ENCODE peak calls at places on chromosome 2, in ten cellular contexts. One of them, this sample, is unnamed.

GRCh38 chr2:142734770-142735169 is 142.7 kb upstream of the KYNU start:
- DNase-seq in heart right ventricle: no peak
- DNase-seq in IMR-90: no peak
- DNase-seq in GM12864: no peak
- DNase-seq in cardiac fibroblast: no peak
- DNase-seq in left ventricle myocardium inferior: no peak
- DNase-seq in neural progenitor cell: no peak
- DNase-seq in bronchial epithelial cell: peak
- DNase-seq in choroid plexus epithelial cell: no peak
- DNase-seq in BJ: no peak
- DNase-seq in this sample: no peak

GRCh38 chr2:112121682-112122254 is 16.4 kb upstream of the FBLN7 start:
- DNase-seq in choroid plexus epithelial cell: peak
- DNase-seq in neural progenitor cell: peak
- DNase-seq in GM12864: no peak
- DNase-seq in cardiac fibroblast: peak
- DNase-seq in heart right ventricle: no peak
- DNase-seq in BJ: no peak
- DNase-seq in left ventricle myocardium inferior: no peak
- DNase-seq in bronchial epithelial cell: peak
- DNase-seq in IMR-90: peak
- DNase-seq in this sample: peak

GRCh38 chr2:2787301-2787907 is 456.3 kb upstream of the MYT1L start:
- DNase-seq in left ventricle myocardium inferior: no peak
- DNase-seq in BJ: no peak
- DNase-seq in GM12864: no peak
- DNase-seq in cardiac fibroblast: no peak
- DNase-seq in choroid plexus epithelial cell: no peak
- DNase-seq in heart right ventricle: peak
- DNase-seq in neural progenitor cell: peak
- DNase-seq in IMR-90: no peak
- DNase-seq in bronchial epithelial cell: no peak
- DNase-seq in this sample: no peak

GRCh38 chr2:33477473-33478468 is 1.3 kb downstream of the RASGRP3 start:
- DNase-seq in left ventricle myocardium inferior: peak
- DNase-seq in BJ: no peak
- DNase-seq in GM12864: no peak
- DNase-seq in neural progenitor cell: peak
- DNase-seq in heart right ventricle: no peak
- DNase-seq in bronchial epithelial cell: no peak
- DNase-seq in cardiac fibroblast: no peak
- DNase-seq in choroid plexus epithelial cell: no peak
- DNase-seq in IMR-90: no peak
- DNase-seq in this sample: no peak

GRCh38 chr2:60555794-60556161 is 2.3 kb upstream of the BCL11A start:
- DNase-seq in choroid plexus epithelial cell: no peak
- DNase-seq in cardiac fibroblast: no peak
- DNase-seq in IMR-90: no peak
- DNase-seq in left ventricle myocardium inferior: no peak
- DNase-seq in GM12864: no peak
- DNase-seq in BJ: no peak
- DNase-seq in bronchial epithelial cell: no peak
- DNase-seq in heart right ventricle: no peak
- DNase-seq in neural progenitor cell: peak
- DNase-seq in this sample: no peak

GRCh38 chr2:239035361-239035814 is 187.5 kb downstream of the TWIST2 start:
- DNase-seq in neural progenitor cell: peak
- DNase-seq in left ventricle myocardium inferior: peak
- DNase-seq in bronchial epithelial cell: no peak
- DNase-seq in heart right ventricle: peak
- DNase-seq in GM12864: no peak
- DNase-seq in choroid plexus epithelial cell: peak
- DNase-seq in IMR-90: no peak
- DNase-seq in BJ: no peak
- DNase-seq in cardiac fibroblast: peak
- DNase-seq in this sample: peak

GRCh38 chr2:18787726-18788125 is 198.4 kb upstream of the NT5C1B start:
- DNase-seq in cardiac fibroblast: no peak
- DNase-seq in choroid plexus epithelial cell: no peak
- DNase-seq in heart right ventricle: no peak
- DNase-seq in left ventricle myocardium inferior: no peak
- DNase-seq in GM12864: no peak
- DNase-seq in bronchial epithelial cell: no peak
- DNase-seq in IMR-90: no peak
- DNase-seq in neural progenitor cell: no peak
- DNase-seq in BJ: no peak
- DNase-seq in this sample: no peak

GRCh38 chr2:200962821-200963128 is 685 bp downstream of the ORC2 start:
- DNase-seq in left ventricle myocardium inferior: no peak
- DNase-seq in GM12864: no peak
- DNase-seq in choroid plexus epithelial cell: no peak
- DNase-seq in neural progenitor cell: no peak
- DNase-seq in BJ: no peak
- DNase-seq in heart right ventricle: no peak
- DNase-seq in bronchial epithelial cell: no peak
- DNase-seq in IMR-90: no peak
- DNase-seq in cardiac fibroblast: peak
- DNase-seq in this sample: no peak

GRCh38 chr2:113257511-113258264 is 21.0 kb downstream of the PAX8 start:
- DNase-seq in IMR-90: peak
- DNase-seq in neural progenitor cell: no peak
- DNase-seq in cardiac fibroblast: no peak
- DNase-seq in bronchial epithelial cell: no peak
- DNase-seq in choroid plexus epithelial cell: no peak
- DNase-seq in left ventricle myocardium inferior: no peak
- DNase-seq in heart right ventricle: no peak
- DNase-seq in GM12864: no peak
- DNase-seq in BJ: no peak
- DNase-seq in this sample: no peak

GRCh38 chr2:113264713-113265403 is 13.9 kb downstream of the PAX8 start:
- DNase-seq in left ventricle myocardium inferior: no peak
- DNase-seq in IMR-90: no peak
- DNase-seq in BJ: no peak
- DNase-seq in choroid plexus epithelial cell: no peak
- DNase-seq in bronchial epithelial cell: no peak
- DNase-seq in GM12864: no peak
- DNase-seq in neural progenitor cell: no peak
- DNase-seq in heart right ventricle: no peak
- DNase-seq in cardiac fibroblast: no peak
- DNase-seq in this sample: no peak

GRCh38 chr2:113263546-113263945 is 15.2 kb downstream of the PAX8 start:
- DNase-seq in cardiac fibroblast: no peak
- DNase-seq in BJ: no peak
- DNase-seq in left ventricle myocardium inferior: no peak
- DNase-seq in neural progenitor cell: no peak
- DNase-seq in choroid plexus epithelial cell: no peak
- DNase-seq in bronchial epithelial cell: no peak
- DNase-seq in IMR-90: no peak
- DNase-seq in GM12864: no peak
- DNase-seq in heart right ventricle: no peak
- DNase-seq in this sample: no peak

GRCh38 chr2:113258748-113259147 is 20.0 kb downstream of the PAX8 start:
- DNase-seq in left ventricle myocardium inferior: no peak
- DNase-seq in bronchial epithelial cell: no peak
- DNase-seq in IMR-90: no peak
- DNase-seq in choroid plexus epithelial cell: no peak
- DNase-seq in GM12864: no peak
- DNase-seq in heart right ventricle: no peak
- DNase-seq in neural progenitor cell: peak
- DNase-seq in BJ: no peak
- DNase-seq in cardiac fibroblast: no peak
- DNase-seq in this sample: no peak

GRCh38 chr2:113260930-113261329 is 17.8 kb downstream of the PAX8 start:
- DNase-seq in neural progenitor cell: peak
- DNase-seq in BJ: no peak
- DNase-seq in left ventricle myocardium inferior: no peak
- DNase-seq in bronchial epithelial cell: no peak
- DNase-seq in choroid plexus epithelial cell: no peak
- DNase-seq in GM12864: no peak
- DNase-seq in heart right ventricle: no peak
- DNase-seq in IMR-90: no peak
- DNase-seq in cardiac fibroblast: no peak
- DNase-seq in this sample: no peak
- TF ChIP-seq CTCF in neural progenitor cell: no peak
- TF ChIP-seq CTCF in BJ: no peak
- TF ChIP-seq CTCF in left ventricle myocardium inferior: no peak
- TF ChIP-seq CTCF in bronchial epithelial cell: no peak
- TF ChIP-seq CTCF in choroid plexus epithelial cell: no peak
- TF ChIP-seq CTCF in GM12864: no peak
- TF ChIP-seq CTCF in heart right ventricle: no peak
- TF ChIP-seq CTCF in IMR-90: no peak
- TF ChIP-seq CTCF in cardiac fibroblast: no peak
- TF ChIP-seq CTCF in this sample: no peak

GRCh38 chr2:202034249-202035088 is 814 bp downstream of the FZD7 start:
- DNase-seq in heart right ventricle: peak
- DNase-seq in neural progenitor cell: peak
- DNase-seq in left ventricle myocardium inferior: peak
- DNase-seq in cardiac fibroblast: peak
- DNase-seq in IMR-90: no peak
- DNase-seq in bronchial epithelial cell: peak
- DNase-seq in choroid plexus epithelial cell: peak
- DNase-seq in GM12864: no peak
- DNase-seq in BJ: no peak
- DNase-seq in this sample: peak

GRCh38 chr2:202035089-202035940 is 1.7 kb downstream of the FZD7 start:
- DNase-seq in IMR-90: peak
- DNase-seq in neural progenitor cell: peak
- DNase-seq in left ventricle myocardium inferior: peak
- DNase-seq in cardiac fibroblast: peak
- DNase-seq in bronchial epithelial cell: no peak
- DNase-seq in choroid plexus epithelial cell: peak
- DNase-seq in GM12864: no peak
- DNase-seq in BJ: no peak
- DNase-seq in heart right ventricle: peak
- DNase-seq in this sample: peak

GRCh38 chr2:202037086-202037485 is 3.4 kb downstream of the FZD7 start:
- DNase-seq in left ventricle myocardium inferior: no peak
- DNase-seq in IMR-90: peak
- DNase-seq in neural progenitor cell: peak
- DNase-seq in cardiac fibroblast: no peak
- DNase-seq in heart right ventricle: no peak
- DNase-seq in GM12864: no peak
- DNase-seq in bronchial epithelial cell: no peak
- DNase-seq in choroid plexus epithelial cell: no peak
- DNase-seq in BJ: no peak
- DNase-seq in this sample: peak

GRCh38 chr2:202036601-202037037 is 3.0 kb downstream of the FZD7 start:
- DNase-seq in bronchial epithelial cell: no peak
- DNase-seq in heart right ventricle: peak
- DNase-seq in left ventricle myocardium inferior: no peak
- DNase-seq in BJ: no peak
- DNase-seq in choroid plexus epithelial cell: peak
- DNase-seq in cardiac fibroblast: no peak
- DNase-seq in IMR-90: peak
- DNase-seq in GM12864: no peak
- DNase-seq in neural progenitor cell: peak
- DNase-seq in this sample: peak

DNA sequence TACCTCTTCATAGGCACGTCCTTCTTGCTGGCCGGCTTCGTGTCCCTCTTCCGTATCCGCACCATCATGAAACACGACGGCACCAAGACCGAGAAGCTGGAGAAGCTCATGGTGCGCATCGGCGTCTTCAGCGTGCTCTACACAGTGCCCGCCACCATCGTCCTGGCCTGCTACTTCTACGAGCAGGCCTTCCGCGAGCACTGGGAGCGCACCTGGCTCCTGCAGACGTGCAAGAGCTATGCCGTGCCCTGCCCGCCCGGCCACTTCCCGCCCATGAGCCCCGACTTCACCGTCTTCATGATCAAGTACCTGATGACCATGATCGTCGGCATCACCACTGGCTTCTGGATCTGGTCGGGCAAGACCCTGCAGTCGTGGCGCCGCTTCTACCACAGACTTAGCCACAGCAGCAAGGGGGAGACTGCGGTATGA is 2.3 kb downstream of the FZD7 start:
- DNase-seq in cardiac fibroblast: no peak
- DNase-seq in IMR-90: peak
- DNase-seq in left ventricle myocardium inferior: no peak
- DNase-seq in choroid plexus epithelial cell: no peak
- DNase-seq in neural progenitor cell: peak
- DNase-seq in BJ: no peak
- DNase-seq in heart right ventricle: peak
- DNase-seq in GM12864: no peak
- DNase-seq in bronchial epithelial cell: no peak
- DNase-seq in this sample: no peak
- H3K4me3 ChIP-seq in cardiac fibroblast: no peak
- H3K4me3 ChIP-seq in IMR-90: peak
- H3K4me3 ChIP-seq in left ventricle myocardium inferior: peak
- H3K4me3 ChIP-seq in choroid plexus epithelial cell: no peak
- H3K4me3 ChIP-seq in neural progenitor cell: peak
- H3K4me3 ChIP-seq in BJ: peak
- H3K4me3 ChIP-seq in heart right ventricle: peak
- H3K4me3 ChIP-seq in GM12864: no peak
- H3K4me3 ChIP-seq in bronchial epithelial cell: no peak
- H3K4me3 ChIP-seq in this sample: peak

DNA sequence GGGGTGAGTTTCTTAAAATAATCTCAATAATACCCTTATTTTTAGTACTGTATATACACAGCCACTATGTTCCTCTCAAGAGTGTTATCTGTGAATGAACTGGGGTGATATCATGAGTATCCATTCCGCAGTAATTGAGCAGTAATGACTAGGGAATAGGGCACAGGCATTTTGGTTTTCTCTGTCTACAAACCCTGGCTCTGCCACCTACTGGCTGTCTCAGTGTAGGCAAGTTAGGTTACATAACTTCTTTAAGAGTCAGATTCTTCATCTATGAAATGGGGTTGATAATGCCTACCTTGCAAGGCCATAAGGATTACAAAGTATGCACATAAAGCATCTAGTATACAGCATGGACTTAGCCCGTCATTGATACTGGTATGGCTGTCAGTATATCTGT is 555.8 kb downstream of the NRXN1 start:
- DNase-seq in cardiac fibroblast: no peak
- DNase-seq in left ventricle myocardium inferior: no peak
- DNase-seq in neural progenitor cell: peak
- DNase-seq in bronchial epithelial cell: peak
- DNase-seq in BJ: no peak
- DNase-seq in choroid plexus epithelial cell: no peak
- DNase-seq in IMR-90: no peak
- DNase-seq in heart right ventricle: no peak
- DNase-seq in GM12864: no peak
- DNase-seq in this sample: no peak
- TF ChIP-seq CTCF in cardiac fibroblast: no peak
- TF ChIP-seq CTCF in left ventricle myocardium inferior: peak
- TF ChIP-seq CTCF in neural progenitor cell: peak
- TF ChIP-seq CTCF in bronchial epithelial cell: peak
- TF ChIP-seq CTCF in BJ: no peak
- TF ChIP-seq CTCF in choroid plexus epithelial cell: peak
- TF ChIP-seq CTCF in IMR-90: no peak
- TF ChIP-seq CTCF in heart right ventricle: no peak
- TF ChIP-seq CTCF in GM12864: peak
- TF ChIP-seq CTCF in this sample: peak

DNA sequence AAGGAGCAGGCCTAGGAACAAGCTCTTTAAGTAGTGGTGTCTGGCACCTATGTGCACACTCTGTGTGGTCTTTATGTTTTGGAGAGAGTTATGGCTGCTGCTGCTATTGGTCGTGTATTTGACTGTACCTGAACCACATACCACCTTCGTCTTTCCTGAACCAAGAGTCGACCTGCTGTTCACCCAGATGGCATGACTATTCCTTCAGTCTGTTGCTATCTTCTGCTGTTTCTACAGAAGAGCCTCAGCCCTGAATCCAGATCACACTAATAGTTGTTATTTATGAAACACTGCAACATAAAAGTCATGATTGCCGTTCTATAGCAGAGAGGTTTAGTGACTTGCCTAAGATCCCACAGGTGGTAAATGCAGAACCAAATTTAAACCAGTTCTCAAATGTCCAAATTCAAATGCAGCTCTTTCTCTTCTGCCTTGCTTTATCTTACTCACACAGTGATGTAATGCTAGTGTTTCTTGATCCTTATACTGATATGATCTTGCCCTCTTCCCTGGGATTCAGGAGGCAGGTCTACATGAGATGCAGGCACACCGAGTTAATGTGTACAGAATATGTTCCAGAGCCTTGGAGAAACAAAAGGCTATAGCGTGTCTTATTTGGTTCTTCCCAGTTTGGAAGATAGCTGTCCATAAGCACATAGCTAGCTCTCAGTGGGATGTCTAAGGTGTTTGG is 122.1 kb upstream of the FOSL2 start:
- DNase-seq in cardiac fibroblast: no peak
- DNase-seq in choroid plexus epithelial cell: no peak
- DNase-seq in bronchial epithelial cell: no peak
- DNase-seq in BJ: no peak
- DNase-seq in GM12864: no peak
- DNase-seq in IMR-90: no peak
- DNase-seq in heart right ventricle: no peak
- DNase-seq in neural progenitor cell: no peak
- DNase-seq in left ventricle myocardium inferior: no peak
- DNase-seq in this sample: no peak
- H3K4me3 ChIP-seq in cardiac fibroblast: no peak
- H3K4me3 ChIP-seq in choroid plexus epithelial cell: no peak
- H3K4me3 ChIP-seq in bronchial epithelial cell: no peak
- H3K4me3 ChIP-seq in BJ: no peak
- H3K4me3 ChIP-seq in GM12864: no peak
- H3K4me3 ChIP-seq in IMR-90: no peak
- H3K4me3 ChIP-seq in heart right ventricle: no peak
- H3K4me3 ChIP-seq in neural progenitor cell: no peak
- H3K4me3 ChIP-seq in left ventricle myocardium inferior: no peak
- H3K4me3 ChIP-seq in this sample: no peak

This sample was measured in fibroblast of villous mesenchyme.